ENCODE peak calls at places on chromosomes 13 and 19, in four cellular contexts. E is PC-3, F is pancreas, Y is lower leg skin. W is an unnamed sample.
A peak's percentile ranks its signal among the peaks of the same experiment; 100 is the strongest.

GRCh38 chr19:12777217-12778019 is 2.1 kb upstream of the HOOK2 start:
- DNase-seq in Y (peak; percentile 58), E (peak; percentile 89), F (peak; percentile 88), W (peak; percentile 80)

GRCh38 chr13:28568286-28568685 is 73.4 kb upstream of the FLT1 start:
- DNase-seq in F (peak; percentile 89), Y (peak; percentile 32), E (no peak), W (peak; percentile 65)

GRCh38 chr13:98318263-98318878 is 141.3 kb upstream of the RNF113B start:
- DNase-seq in E (no peak), Y (no peak), F (no peak), W (no peak)

GRCh38 chr13:37173214-37173613 is 67.8 kb upstream of the CSNK1A1L start:
- DNase-seq in Y (no peak), E (no peak), F (no peak), W (peak; percentile 84)

GRCh38 chr19:45670670-45671453 is 2.8 kb downstream of the GIPR start:
- DNase-seq in F (peak; percentile 95), E (peak; percentile 71), Y (peak; percentile 64), W (peak; percentile 88)

GRCh38 chr13:39408512-39408911 is 194.5 kb downstream of the LHFPL6 start:
- DNase-seq in E (no peak), F (no peak), Y (no peak), W (no peak)

GRCh38 chr13:93413972-93414717 is 187.5 kb downstream of the GPC6 start:
- DNase-seq in Y (no peak), E (no peak), F (no peak), W (no peak)

GRCh38 chr13:59745395-59745788 is 418.3 kb downstream of the DIAPH3 start:
- DNase-seq in Y (no peak), F (no peak), E (no peak), W (no peak)

GRCh38 chr19:19613456-19613855 is 5.0 kb downstream of the PBX4 start:
- DNase-seq in F (no peak), E (peak; percentile 91), Y (no peak), W (peak; percentile 41)

GRCh38 chr19:1470864-1471513 is 8.0 kb downstream of the C19orf25 start:
- DNase-seq in F (peak; percentile 65), E (peak; percentile 54), Y (no peak), W (peak; percentile 16)

GRCh38 chr19:48123907-48124675 is 13.5 kb upstream of the PLA2G4C start:
- DNase-seq in E (peak; percentile 84), F (no peak), Y (no peak), W (peak; percentile 29)
- TF ChIP-seq CTCF in E (peak; percentile 44), F (no peak), Y (no peak), W (peak; percentile 2)

DNA sequence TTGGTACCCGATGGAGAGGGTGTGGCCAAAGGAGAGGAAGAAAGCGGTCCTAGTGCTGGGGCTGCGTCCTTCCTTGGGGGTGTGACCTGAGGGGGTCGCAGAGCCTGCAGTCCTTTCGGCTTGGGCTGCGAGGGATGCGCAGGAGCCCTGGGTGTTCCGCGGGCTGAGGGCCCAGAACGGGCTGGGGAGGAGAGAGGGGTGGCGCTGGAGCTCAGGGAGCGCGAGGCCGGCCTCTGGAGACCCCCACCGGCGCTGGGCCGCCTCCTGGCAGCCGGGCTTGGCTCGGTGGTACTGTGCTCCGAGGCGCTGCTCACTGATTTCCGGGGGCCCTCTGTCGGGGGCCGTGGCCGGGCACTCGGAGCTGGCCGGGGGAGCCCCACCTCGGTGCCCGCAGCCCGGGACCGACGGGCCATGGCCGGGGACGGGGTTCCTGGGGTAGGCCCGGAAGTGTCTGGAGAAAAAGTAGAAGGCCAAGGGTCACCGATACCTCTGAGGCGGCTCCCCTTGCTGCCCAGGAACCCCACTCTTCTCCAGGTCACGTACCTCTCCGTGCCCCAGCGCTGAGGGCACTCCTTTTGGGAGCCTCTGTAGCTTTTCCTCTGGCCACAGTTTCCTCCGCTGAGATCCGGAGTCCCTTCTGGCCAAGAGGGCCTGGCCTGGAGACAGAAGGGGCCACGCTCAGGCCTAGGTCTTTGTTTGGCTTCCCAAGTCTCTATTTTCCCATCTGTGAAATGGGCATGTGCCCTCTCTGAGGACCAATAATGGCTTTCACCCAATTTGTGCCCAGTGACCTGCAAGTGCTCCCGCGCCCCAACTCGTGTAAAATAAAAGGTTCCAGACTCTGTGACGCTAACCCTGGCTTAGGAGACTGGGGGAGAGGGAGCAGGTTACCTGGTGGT is 1.6 kb downstream of the PRR36 start:
- DNase-seq in F (no peak), E (no peak), Y (no peak), W (no peak)
- H3K4me3 ChIP-seq in F (no peak overlapping the region), E (no peak overlapping the region), Y (no peak overlapping the region), W (peak overlapping the region; percentile 56)

GRCh38 chr13:109715902-109716301 is 70.5 kb downstream of the IRS2 start:
- DNase-seq in F (no peak), E (peak; percentile 13), Y (no peak), W (peak; percentile 65)
- TF ChIP-seq CTCF in F (no peak), E (no peak), Y (no peak), W (no peak)

DNA sequence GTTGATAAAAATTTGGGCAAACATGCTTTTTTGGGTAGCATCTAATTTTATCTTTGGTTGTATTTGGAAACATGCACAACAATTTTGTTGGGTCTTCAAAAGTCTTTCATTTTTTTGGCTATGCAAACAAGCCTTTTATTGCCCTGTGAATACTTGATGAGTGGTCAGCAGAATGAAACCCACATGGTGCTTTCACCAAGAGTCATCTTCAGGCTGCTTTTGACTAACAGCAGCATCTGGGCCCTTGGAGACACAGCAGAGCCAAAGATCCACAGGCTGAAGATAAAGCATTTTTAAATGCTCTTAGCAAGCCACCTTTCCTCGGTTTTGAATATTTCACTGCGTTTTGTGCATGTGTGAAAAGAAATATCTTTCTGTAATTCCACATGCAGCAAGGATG is 154.9 kb downstream of the FGF9 start:
- DNase-seq in Y (no peak), F (no peak), E (no peak), W (peak; percentile 18)
- H3K4me3 ChIP-seq in Y (no peak overlapping the region), F (no peak overlapping the region), E (no peak overlapping the region), W (no peak overlapping the region)

GRCh38 chr13:31923134-31923763 is 108.3 kb upstream of the FRY start:
- DNase-seq in Y (no peak), F (no peak), E (no peak), W (no peak)
- TF ChIP-seq CTCF in Y (no peak), F (no peak), E (no peak), W (no peak)

DNA sequence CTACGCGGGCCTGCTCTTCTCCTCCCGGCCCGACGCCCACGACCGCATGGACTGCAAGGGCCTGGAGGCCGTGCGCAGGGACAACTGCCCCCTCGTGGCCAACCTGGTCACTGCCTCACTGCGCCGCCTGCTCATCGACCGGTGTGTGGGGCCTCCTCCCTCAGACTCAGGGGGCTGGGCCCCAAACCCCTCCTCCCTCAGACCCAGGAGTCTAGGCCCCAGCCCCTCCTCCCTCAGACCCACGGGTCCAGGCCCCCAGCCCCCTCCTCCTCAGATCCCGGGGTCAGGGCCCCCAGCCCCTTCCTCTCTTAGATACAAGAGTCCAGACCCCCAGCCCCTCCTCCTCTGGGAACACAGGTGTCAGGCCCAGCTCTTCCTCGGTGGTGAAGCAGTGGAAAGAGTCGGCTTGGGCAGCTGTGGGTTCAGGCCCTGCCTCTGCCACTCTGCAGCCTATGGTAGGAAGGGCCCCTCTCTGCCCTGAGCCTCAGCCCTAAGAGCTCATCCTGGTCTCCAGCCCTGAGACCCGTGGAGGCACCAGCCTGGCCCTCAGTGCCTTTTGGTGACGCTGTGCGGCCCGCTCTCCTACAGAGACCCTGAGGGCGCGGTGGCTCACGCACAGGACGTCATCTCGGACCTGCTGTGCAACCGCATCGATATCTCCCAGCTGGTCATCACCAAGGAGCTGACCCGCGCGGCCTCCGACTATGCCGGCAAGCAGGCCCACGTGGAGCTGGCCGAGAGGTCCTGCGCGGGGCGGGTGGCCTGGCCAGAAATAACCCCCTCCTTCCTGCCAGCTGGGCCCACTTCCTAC is 3.7 kb upstream of the SPIB start:
- DNase-seq in E (peak; percentile 24), Y (peak; percentile 62), F (peak; percentile 84), W (peak; percentile 59)
- H3K4me3 ChIP-seq in E (no peak overlapping the region), Y (no peak overlapping the region), F (no peak overlapping the region), W (no peak overlapping the region)

GRCh38 chr13:25980255-25980654 is 71.6 kb downstream of the SHISA2 start:
- DNase-seq in F (no peak), Y (no peak), E (peak; percentile 47), W (no peak)
- TF ChIP-seq CTCF in F (no peak), Y (no peak), E (peak; percentile 55), W (no peak)

DNA sequence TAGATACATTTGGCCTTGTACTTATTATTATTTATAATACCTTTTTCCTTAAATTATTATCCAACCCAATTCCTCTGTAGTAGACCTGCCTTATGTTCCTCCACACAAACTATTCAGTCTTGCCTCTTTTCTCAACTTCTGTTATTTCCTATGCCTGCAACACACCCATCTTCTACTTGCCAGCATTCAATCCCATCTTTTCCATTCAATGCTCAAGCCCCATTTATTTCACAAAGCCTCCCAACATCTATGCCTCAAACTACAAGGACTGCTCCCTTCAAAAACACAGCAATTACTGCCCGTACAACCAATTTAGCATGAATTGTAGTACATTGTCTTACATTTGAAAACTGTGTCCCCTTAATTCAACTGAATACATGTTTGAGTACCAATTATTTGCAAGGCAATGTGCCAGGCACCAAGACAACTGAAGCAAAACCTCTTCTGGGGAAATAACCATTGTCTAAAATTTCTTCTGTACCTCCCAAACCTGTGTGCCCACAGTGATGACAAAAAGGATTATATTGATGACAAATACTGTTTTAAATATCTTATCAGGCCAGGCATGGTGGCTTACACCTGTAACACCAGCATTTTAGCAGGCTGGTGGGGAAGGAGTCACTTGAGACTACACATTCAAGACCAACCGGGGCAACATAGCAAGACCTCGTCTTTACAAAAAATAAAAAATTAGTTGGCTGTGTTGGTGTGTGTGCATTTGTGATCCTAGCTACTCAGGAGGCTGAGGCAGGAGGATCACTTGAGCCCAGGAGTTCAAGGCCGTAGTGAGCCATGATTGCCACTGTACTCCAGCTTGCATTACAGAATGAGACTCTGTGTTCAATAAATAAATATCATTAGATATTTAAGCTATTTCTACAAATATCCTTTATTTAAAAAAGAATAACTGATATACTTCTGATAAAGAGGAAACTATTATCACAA is 35.1 kb downstream of the ELF1 start:
- DNase-seq in Y (no peak), E (no peak), F (no peak), W (no peak)
- H3K4me3 ChIP-seq in Y (no peak overlapping the region), E (no peak overlapping the region), F (peak overlapping the region; percentile 21), W (peak overlapping the region; percentile 28)

DNA sequence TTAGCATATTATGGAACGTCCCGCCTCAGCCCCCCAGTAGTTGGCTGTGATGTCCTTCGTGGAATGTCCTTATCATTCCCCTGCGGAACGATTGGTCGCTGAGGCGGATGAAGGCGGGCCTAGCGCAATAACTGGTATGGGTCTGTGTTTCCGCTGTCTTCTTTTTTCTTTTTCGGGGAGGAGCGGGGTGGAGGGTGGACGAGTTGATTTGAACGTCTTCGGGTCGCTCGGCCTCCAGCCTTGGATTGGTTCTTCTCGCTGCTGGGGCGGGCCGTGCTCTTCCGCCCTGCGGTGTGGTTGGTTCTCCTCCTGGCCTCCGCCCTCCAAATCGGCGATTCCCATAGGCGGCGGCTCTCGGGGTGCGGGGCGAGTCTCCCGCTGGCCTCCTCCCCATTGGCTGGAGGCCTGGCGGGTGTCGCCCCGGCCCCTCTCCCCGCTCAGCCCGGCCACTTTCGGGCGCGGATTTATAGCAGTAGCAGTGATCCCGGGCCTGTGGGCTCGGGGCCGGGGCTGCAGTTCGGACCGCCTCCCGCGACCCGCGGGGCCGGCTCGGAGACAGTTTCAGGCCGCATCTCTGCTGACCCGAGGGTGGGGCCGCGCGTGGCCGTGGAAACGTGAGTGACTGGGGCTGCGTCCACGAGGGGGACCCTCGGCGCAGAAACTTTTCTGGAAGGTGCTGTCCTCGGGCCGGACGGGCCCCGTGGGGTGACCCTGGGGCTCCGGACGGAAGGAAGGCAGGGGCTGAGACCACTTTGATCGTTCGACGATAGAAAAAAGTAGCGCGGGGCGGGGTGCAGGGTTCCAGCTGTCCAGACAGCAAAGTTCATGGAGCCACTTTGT is 2.1 kb downstream of the ING1 start:
- DNase-seq in E (peak; percentile 96), F (peak; percentile 98), Y (peak; percentile 99), W (peak; percentile 100)
- TF ChIP-seq CTCF in E (peak; percentile 19), F (no peak), Y (no peak), W (no peak)

GRCh38 chr19:4062576-4063368 is 3.9 kb downstream of the ZBTB7A start:
- DNase-seq in E (no peak), F (peak; percentile 48), Y (no peak), W (no peak)
- H3K4me3 ChIP-seq in E (peak overlapping the region; percentile 87), F (peak overlapping the region; percentile 76), Y (no peak overlapping the region), W (peak overlapping the region; percentile 70)

W was measured in fibroblast of villous mesenchyme.